ENCODE peak calls at places on chromosomes 16 and 17, in ten cellular contexts. C is CD4-positive, alpha-beta T cell; K is foreskin melanocyte; X is activated gamma-delta T cell treated with Interleukin-2 at 50 U/mL for 16 hours; B is activated CD8-positive, alpha-beta memory T cell treated with anti-CD3 and anti-CD28 coated beads for 1 hour; T is GM04504; U is T-cell; S is stimulated activated CD4-positive, alpha-beta T cell treated with anti-CD3 and anti-CD28 coated beads, Interleukin-2, amount 100 ng/mL, for 48 hours; J is uterus; R is AG10803. Y is an unnamed sample.

GRCh38 chr17:77734371-77735050 is 224.0 kb upstream of the TNRC6C start:
- DNase-seq in C (no peak), K (peak), X (no peak), B (no peak), T (peak), U (no peak), S (no peak), J (peak), R (peak), Y (no peak)

GRCh38 chr17:50163846-50164696 is 1.7 kb upstream of the SGCA start:
- DNase-seq in C (no peak), K (no peak), X (no peak), B (no peak), T (no peak), U (no peak), S (no peak), J (no peak), R (no peak), Y (peak)

GRCh38 chr17:65177901-65178300 is 40.7 kb downstream of the RGS9 start:
- DNase-seq in C (no peak), K (no peak), X (no peak), B (no peak), T (peak), U (no peak), S (no peak), J (no peak), R (peak), Y (no peak)

GRCh38 chr17:1617620-1618174 is 10.9 kb downstream of the SLC43A2 start:
- DNase-seq in C (no peak), K (peak), X (no peak), B (no peak), T (peak), U (no peak), S (no peak), J (no peak), R (peak), Y (no peak)

GRCh38 chr16:14196539-14196938 is 125.4 kb downstream of the MRTFB start:
- DNase-seq in C (no peak), K (peak), X (no peak), B (no peak), T (no peak), U (no peak), S (no peak), J (no peak), R (no peak), Y (no peak)

GRCh38 chr17:31544186-31544585 is 152.7 kb downstream of the RAB11FIP4 start:
- DNase-seq in C (no peak), K (no peak), X (no peak), B (no peak), T (no peak), U (no peak), S (no peak), J (no peak), R (no peak), Y (no peak)

GRCh38 chr17:74305865-74306654 is 20.0 kb upstream of the KIF19 start:
- DNase-seq in C (no peak), K (no peak), X (no peak), B (no peak), T (no peak), U (no peak), S (no peak), J (no peak), R (peak), Y (no peak)

GRCh38 chr17:8709006-8709405 is 35.6 kb downstream of the CCDC42 start:
- DNase-seq in C (no peak), K (no peak), X (no peak), B (no peak), T (no peak), U (no peak), S (no peak), J (no peak), R (no peak), Y (no peak)

GRCh38 chr16:89200850-89201466 is 621 bp upstream of the SLC22A31 start:
- DNase-seq in C (no peak), K (no peak), X (no peak), B (no peak), T (no peak), U (no peak), S (no peak), J (no peak), R (no peak), Y (peak)

GRCh38 chr17:80441133-80441578 is 26.2 kb downstream of the ENDOV start:
- DNase-seq in C (peak), K (peak), X (peak), B (no peak), T (no peak), U (peak), S (peak), J (no peak), R (peak), Y (peak)

GRCh38 chr16:4414187-4414909 is 2.0 kb downstream of the CORO7 start:
- DNase-seq in C (peak), K (no peak), X (peak), B (peak), T (no peak), U (peak), S (peak), J (no peak), R (no peak), Y (peak)

Y was measured in GM20000.